ENCODE peak calls at places on chromosome 7, in ten cellular contexts. A, Q, G, I, B, E, N, X, U and Z are unnamed samples.

GRCh38 chr7:139451638-139452037 is 31.8 kb downstream of the KLRG2 start:
- DNase-seq in I (no peak), A (no peak), B (no peak), U (no peak), E (no peak), Q (no peak), N (peak), G (no peak), X (no peak), Z (no peak)

GRCh38 chr7:139562972-139563565 is 39.6 kb downstream of the CLEC2L start:
- DNase-seq in A (no peak), Q (no peak), N (no peak), I (no peak), E (no peak), U (no peak), X (no peak), B (no peak), G (no peak), Z (no peak)

GRCh38 chr7:137953043-137953691 is 48.7 kb downstream of the CREB3L2 start:
- DNase-seq in Q (no peak), I (no peak), U (no peak), E (peak), G (peak), B (no peak), A (peak), X (no peak), N (peak), Z (peak)

GRCh38 chr7:77833136-77833535 is 34.6 kb downstream of the PHTF2 start:
- DNase-seq in B (no peak), X (no peak), A (no peak), N (no peak), G (no peak), E (no peak), Q (no peak), I (no peak), U (no peak), Z (no peak)

GRCh38 chr7:141220263-141220662 is 146.4 kb downstream of the TMEM178B start:
- DNase-seq in E (no peak), G (no peak), I (peak), B (no peak), X (no peak), N (peak), A (no peak), U (no peak), Q (no peak), Z (no peak)

GRCh38 chr7:37181550-37181932 is 267.1 kb downstream of the ELMO1 start:
- DNase-seq in U (no peak), I (no peak), X (no peak), N (no peak), G (no peak), B (no peak), E (no peak), A (no peak), Q (no peak), Z (no peak)

GRCh38 chr7:26865094-26865388 is 651 bp upstream of the SKAP2 start:
- DNase-seq in I (no peak), G (no peak), N (no peak), U (peak), A (no peak), Q (peak), X (no peak), E (no peak), B (no peak), Z (no peak)

GRCh38 chr7:140542226-140542625 is 62.9 kb upstream of the MKRN1 start:
- DNase-seq in U (peak), A (peak), Q (peak), X (no peak), N (peak), E (no peak), G (no peak), B (no peak), I (no peak), Z (no peak)

GRCh38 chr7:55140221-55140980 is 121.6 kb downstream of the EGFR start:
- DNase-seq in I (no peak), B (no peak), E (peak), X (no peak), G (peak), A (peak), Q (no peak), N (peak), U (no peak), Z (peak)

GRCh38 chr7:33789871-33790270 is 115.5 kb upstream of the BMPER start:
- DNase-seq in Q (no peak), A (peak), I (no peak), E (no peak), U (no peak), X (no peak), B (no peak), N (peak), G (no peak), Z (no peak)

GRCh38 chr7:39720586-39720985 is 97.2 kb downstream of the RALA start:
- DNase-seq in X (peak), U (no peak), N (peak), E (no peak), I (peak), A (no peak), B (no peak), G (peak), Q (no peak), Z (peak)

GRCh38 chr7:151691449-151691848 is 171.8 kb upstream of the RHEB start:
- DNase-seq in A (no peak), X (no peak), E (no peak), I (no peak), U (no peak), N (no peak), G (no peak), B (no peak), Q (no peak), Z (no peak)

GRCh38 chr7:73841689-73842247 is 548 bp downstream of the METTL27 start:
- DNase-seq in B (no peak), X (peak), U (no peak), I (no peak), G (no peak), A (no peak), E (no peak), Q (no peak), N (no peak), Z (no peak)

GRCh38 chr7:68807681-68808080 is 790.6 kb upstream of the AUTS2 start:
- DNase-seq in N (no peak), G (no peak), A (no peak), X (no peak), B (no peak), Q (no peak), E (no peak), U (no peak), I (no peak), Z (no peak)

GRCh38 chr7:24365606-24366005 is 81.6 kb downstream of the NPY start:
- DNase-seq in I (no peak), G (no peak), A (no peak), Q (no peak), N (no peak), X (no peak), B (no peak), E (no peak), U (no peak), Z (no peak)

GRCh38 chr7:27606270-27607209 is 56.1 kb downstream of the HIBADH start:
- DNase-seq in I (peak), G (peak), A (peak), Q (no peak), X (no peak), E (peak), U (no peak), N (peak), B (no peak), Z (peak)

GRCh38 chr7:27154901-27155815 is 1.3 kb downstream of the HOXA7 start:
- DNase-seq in U (no peak), Q (peak), G (no peak), X (no peak), B (peak), A (peak), E (no peak), N (no peak), I (no peak), Z (no peak)

GRCh38 chr7:99562832-99563231 is 4.4 kb downstream of the ZNF655 start:
- DNase-seq in B (no peak), I (peak), E (peak), Q (no peak), N (peak), U (no peak), A (peak), X (peak), G (peak), Z (peak)

GRCh38 chr7:139505563-139505962 is 17.9 kb upstream of the CLEC2L start:
- DNase-seq in N (no peak), G (no peak), Q (no peak), B (no peak), U (no peak), X (peak), I (peak), E (no peak), A (peak), Z (no peak)

GRCh38 chr7:64884913-64885370 is 18.1 kb upstream of the ZNF273 start:
- DNase-seq in Q (no peak), N (no peak), X (no peak), A (no peak), I (no peak), B (no peak), U (peak), G (no peak), E (no peak), Z (no peak)

GRCh38 chr7:29270579-29270978 is 76.0 kb downstream of the CHN2 start:
- DNase-seq in I (no peak), B (no peak), Q (no peak), N (peak), E (no peak), U (no peak), X (no peak), A (no peak), G (no peak), Z (no peak)

GRCh38 chr7:76302299-76303056 is at the start of gene HSPB1:
- DNase-seq in Q (peak), X (peak), N (peak), B (peak), I (peak), A (peak), G (peak), U (peak), E (no peak), Z (no peak)

GRCh38 chr7:16089801-16090200 is 331.5 kb downstream of the CRPPA start:
- DNase-seq in E (no peak), A (no peak), Q (no peak), I (no peak), X (no peak), B (no peak), G (no peak), U (no peak), N (no peak), Z (no peak)

DNA sequence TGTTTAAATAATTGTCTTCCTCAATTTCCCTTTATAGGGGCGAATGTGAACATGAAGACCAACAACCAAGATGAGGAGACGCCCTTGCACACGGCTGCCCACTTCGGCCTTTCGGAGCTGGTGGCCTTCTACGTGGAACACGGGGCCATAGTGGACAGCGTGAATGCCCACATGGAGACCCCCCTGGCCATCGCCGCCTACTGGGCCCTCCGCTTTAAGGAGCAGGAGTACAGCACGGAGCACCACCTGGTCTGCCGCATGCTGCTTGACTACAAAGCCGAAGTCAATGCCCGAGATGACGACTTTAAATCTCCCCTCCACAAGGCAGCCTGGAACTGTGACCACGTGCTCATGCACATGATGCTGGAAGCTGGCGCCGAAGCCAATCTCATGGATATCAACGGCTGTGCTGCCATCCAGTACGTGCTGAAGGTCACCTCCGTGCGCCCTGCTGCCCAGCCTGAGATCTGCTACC is 42.1 kb downstream of the ASB4 start:
- DNase-seq in B (no peak), E (no peak), I (no peak), U (no peak), N (no peak), G (no peak), Q (no peak), X (no peak), A (no peak), Z (no peak)
- TF ChIP-seq CTCF in B (no peak), E (no peak), I (no peak), U (peak), N (no peak), G (no peak), Q (no peak), X (no peak), A (no peak), Z (no peak)

DNA sequence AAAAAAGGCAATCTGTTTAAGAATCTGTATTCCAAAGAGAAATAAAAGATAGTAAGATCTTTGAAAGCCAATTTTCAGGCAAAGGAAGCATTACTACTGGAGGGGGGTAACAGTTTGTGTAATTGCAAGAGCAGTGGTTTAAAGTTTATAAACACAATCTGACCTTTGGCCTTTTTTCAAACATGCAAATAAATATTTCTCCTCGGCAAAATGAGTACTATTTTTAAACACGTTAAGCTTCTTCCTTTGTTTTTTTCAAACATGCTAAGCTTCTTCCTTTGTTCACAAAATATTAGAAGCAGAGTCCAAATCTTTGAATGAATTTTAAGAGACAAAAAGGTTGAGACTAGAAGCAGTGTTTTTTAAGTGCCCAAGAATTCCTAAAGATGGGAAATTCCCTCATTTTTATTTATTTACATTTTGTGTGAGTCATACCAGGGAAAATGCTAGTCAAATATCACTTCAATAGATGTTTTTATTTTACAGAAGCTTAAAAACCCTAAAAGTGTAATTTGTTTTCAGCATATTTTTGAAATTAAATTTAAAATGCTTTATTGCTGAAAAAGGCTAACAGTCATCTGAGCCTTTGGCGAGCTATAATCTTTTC is 229.3 kb downstream of the GPR37 start:
- DNase-seq in U (no peak), B (no peak), A (peak), X (no peak), E (no peak), Q (no peak), N (peak), I (no peak), G (no peak), Z (no peak)
- H3K4me3 ChIP-seq in U (no peak), B (no peak), A (no peak), X (no peak), E (no peak), Q (no peak), N (no peak), I (no peak), G (no peak), Z (no peak)

GRCh38 chr7:45071528-45071927 is 17.2 kb downstream of the NACAD start:
- DNase-seq in A (no peak), E (no peak), I (no peak), G (no peak), X (no peak), B (no peak), U (no peak), Q (no peak), N (no peak), Z (no peak)

GRCh38 chr7:45067582-45067981 is 21.2 kb downstream of the NACAD start:
- DNase-seq in Q (no peak), E (no peak), U (no peak), X (no peak), B (no peak), N (no peak), A (no peak), I (no peak), G (no peak), Z (no peak)

GRCh38 chr7:45068236-45069023 is 20.3 kb downstream of the NACAD start:
- DNase-seq in G (no peak), X (peak), U (no peak), N (no peak), B (no peak), Q (no peak), A (no peak), I (no peak), E (no peak), Z (no peak)

GRCh38 chr7:45070254-45070642 is 18.5 kb downstream of the NACAD start:
- DNase-seq in G (no peak), U (no peak), N (no peak), Q (no peak), E (no peak), A (no peak), I (no peak), X (no peak), B (no peak), Z (no peak)

DNA sequence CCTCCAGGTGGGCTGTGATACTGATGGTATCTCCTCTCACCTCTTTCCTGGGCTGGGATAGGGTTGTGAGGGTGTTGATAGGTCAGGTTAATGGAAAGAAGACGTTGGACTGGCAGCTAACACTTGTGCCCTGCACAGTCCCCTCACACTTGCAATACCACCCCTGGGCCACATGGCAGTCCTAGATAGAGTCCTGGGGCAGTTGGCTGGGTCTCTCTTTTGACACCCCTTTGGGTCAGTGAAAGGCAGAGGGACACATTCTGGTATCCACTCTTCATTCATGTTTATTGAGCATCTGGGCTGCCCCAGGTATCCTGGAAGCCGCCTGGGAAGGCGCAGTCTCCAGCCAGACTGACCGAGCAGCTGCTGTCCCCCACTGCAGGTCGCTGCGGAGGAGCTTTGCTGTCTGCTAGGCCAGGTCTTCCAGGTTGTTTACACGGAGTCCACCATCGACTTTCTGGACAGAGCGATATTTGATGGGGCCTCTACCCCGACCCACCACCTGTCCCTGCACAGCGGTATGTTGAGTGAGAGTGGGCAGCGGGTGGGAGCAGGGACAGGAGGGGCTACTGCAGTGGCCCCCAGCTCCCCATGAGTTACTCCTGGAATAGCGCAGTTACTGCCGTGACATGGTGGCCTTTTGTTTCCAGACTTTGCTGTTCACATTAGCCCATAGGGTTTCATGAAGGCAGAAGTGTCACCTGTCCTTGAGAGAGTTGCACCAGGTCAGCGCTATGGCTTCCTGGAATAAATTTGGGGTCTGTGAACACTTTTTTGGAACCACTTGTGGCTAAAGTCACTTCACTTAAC is 19.1 kb downstream of the NACAD start:
- DNase-seq in B (no peak), Q (no peak), A (no peak), N (no peak), X (no peak), U (no peak), G (no peak), I (no peak), E (no peak), Z (no peak)
- TF ChIP-seq CTCF in B (no peak), Q (no peak), A (peak), N (no peak), X (no peak), U (no peak), G (no peak), I (no peak), E (no peak), Z (no peak)

GRCh38 chr7:2494191-2495130 is 18.3 kb upstream of the GRIFIN start:
- DNase-seq in G (no peak), N (no peak), A (no peak), X (no peak), E (no peak), U (no peak), Q (no peak), I (no peak), B (no peak), Z (no peak)
- H3K4me3 ChIP-seq in G (no peak), N (no peak), A (no peak), X (no peak), E (no peak), U (no peak), Q (no peak), I (no peak), B (no peak), Z (no peak)

GRCh38 chr7:876077-876971 is at the start of gene GET4:
- DNase-seq in A (peak), B (peak), E (peak), N (peak), G (peak), U (peak), X (peak), Q (peak), I (peak), Z (peak)
- TF ChIP-seq CTCF in A (peak), B (no peak), E (no peak), N (peak), G (peak), U (peak), X (no peak), Q (peak), I (no peak), Z (no peak)

GRCh38 chr7:9013940-9014339 is 580.5 kb downstream of the NXPH1 start:
- DNase-seq in B (no peak), Q (no peak), A (no peak), G (no peak), I (no peak), U (no peak), E (no peak), X (no peak), N (no peak), Z (no peak)
- H3K4me3 ChIP-seq in B (no peak), Q (no peak), A (no peak), G (no peak), I (no peak), U (no peak), E (no peak), X (no peak), N (no peak), Z (no peak)